ENCODE peak calls at places on chromosomes 7 and 10, in five cellular contexts. One of them, this sample, is unnamed.

GRCh38 chr10:124652200-124652599 is 92.0 kb downstream of the FAM53B start:
- DNase-seq in stimulated activated CD8-positive, alpha-beta memory T cell treated with anti-CD3 and anti-CD28 coated beads, Interleukin-4, amount 100 ng/mL, for 1 hour: no peak
- DNase-seq in NCI-H1105: no peak
- DNase-seq in SJCRH30: no peak
- DNase-seq in left ventricle myocardium inferior: no peak
- DNase-seq in this sample: no peak

GRCh38 chr10:2921956-2922680 is 145.2 kb upstream of the PFKP start:
- DNase-seq in stimulated activated CD8-positive, alpha-beta memory T cell treated with anti-CD3 and anti-CD28 coated beads, Interleukin-4, amount 100 ng/mL, for 1 hour: no peak
- DNase-seq in SJCRH30: no peak
- DNase-seq in NCI-H1105: no peak
- DNase-seq in left ventricle myocardium inferior: no peak
- DNase-seq in this sample: no peak

GRCh38 chr10:63587191-63587590 is 66.0 kb downstream of the REEP3 start:
- DNase-seq in SJCRH30: no peak
- DNase-seq in left ventricle myocardium inferior: no peak
- DNase-seq in stimulated activated CD8-positive, alpha-beta memory T cell treated with anti-CD3 and anti-CD28 coated beads, Interleukin-4, amount 100 ng/mL, for 1 hour: no peak
- DNase-seq in NCI-H1105: no peak
- DNase-seq in this sample: no peak

GRCh38 chr10:125953778-125954385 is 57.5 kb downstream of the FANK1 start:
- DNase-seq in left ventricle myocardium inferior: no peak
- DNase-seq in NCI-H1105: no peak
- DNase-seq in SJCRH30: no peak
- DNase-seq in stimulated activated CD8-positive, alpha-beta memory T cell treated with anti-CD3 and anti-CD28 coated beads, Interleukin-4, amount 100 ng/mL, for 1 hour: no peak
- DNase-seq in this sample: no peak

GRCh38 chr7:150322114-150322832 is 882 bp upstream of the LRRC61 start:
- DNase-seq in stimulated activated CD8-positive, alpha-beta memory T cell treated with anti-CD3 and anti-CD28 coated beads, Interleukin-4, amount 100 ng/mL, for 1 hour: no peak
- DNase-seq in NCI-H1105: no peak
- DNase-seq in SJCRH30: no peak
- DNase-seq in left ventricle myocardium inferior: no peak
- DNase-seq in this sample: no peak

GRCh38 chr10:46028584-46029570 is 1.5 kb downstream of the NCOA4 start:
- DNase-seq in NCI-H1105: peak; percentile 5
- DNase-seq in stimulated activated CD8-positive, alpha-beta memory T cell treated with anti-CD3 and anti-CD28 coated beads, Interleukin-4, amount 100 ng/mL, for 1 hour: no peak
- DNase-seq in SJCRH30: peak; percentile 48
- DNase-seq in left ventricle myocardium inferior: no peak
- DNase-seq in this sample: no peak

GRCh38 chr7:22990588-22990949 is 23.4 kb downstream of the HYCC1 start:
- DNase-seq in SJCRH30: peak; percentile 42
- DNase-seq in left ventricle myocardium inferior: no peak
- DNase-seq in NCI-H1105: no peak
- DNase-seq in stimulated activated CD8-positive, alpha-beta memory T cell treated with anti-CD3 and anti-CD28 coated beads, Interleukin-4, amount 100 ng/mL, for 1 hour: no peak
- DNase-seq in this sample: no peak

GRCh38 chr7:16359201-16359600 is 62.1 kb downstream of the CRPPA start:
- DNase-seq in NCI-H1105: no peak
- DNase-seq in stimulated activated CD8-positive, alpha-beta memory T cell treated with anti-CD3 and anti-CD28 coated beads, Interleukin-4, amount 100 ng/mL, for 1 hour: no peak
- DNase-seq in SJCRH30: no peak
- DNase-seq in left ventricle myocardium inferior: no peak
- DNase-seq in this sample: no peak

GRCh38 chr10:33352154-33352553 is 17.7 kb upstream of the NRP1 start:
- DNase-seq in NCI-H1105: no peak
- DNase-seq in SJCRH30: peak; percentile 68
- DNase-seq in left ventricle myocardium inferior: no peak
- DNase-seq in stimulated activated CD8-positive, alpha-beta memory T cell treated with anti-CD3 and anti-CD28 coated beads, Interleukin-4, amount 100 ng/mL, for 1 hour: no peak
- DNase-seq in this sample: no peak

GRCh38 chr7:110941385-110941784 is 149.5 kb upstream of the LRRN3 start:
- DNase-seq in SJCRH30: no peak
- DNase-seq in NCI-H1105: no peak
- DNase-seq in stimulated activated CD8-positive, alpha-beta memory T cell treated with anti-CD3 and anti-CD28 coated beads, Interleukin-4, amount 100 ng/mL, for 1 hour: no peak
- DNase-seq in left ventricle myocardium inferior: no peak
- DNase-seq in this sample: no peak

GRCh38 chr7:94183289-94183749 is 179.2 kb upstream of the BET1 start:
- DNase-seq in NCI-H1105: no peak
- DNase-seq in stimulated activated CD8-positive, alpha-beta memory T cell treated with anti-CD3 and anti-CD28 coated beads, Interleukin-4, amount 100 ng/mL, for 1 hour: no peak
- DNase-seq in left ventricle myocardium inferior: no peak
- DNase-seq in SJCRH30: peak; percentile 83
- DNase-seq in this sample: peak; percentile 15

GRCh38 chr7:30926323-30926722 is 14.7 kb downstream of the AQP1 start:
- DNase-seq in left ventricle myocardium inferior: no peak
- DNase-seq in stimulated activated CD8-positive, alpha-beta memory T cell treated with anti-CD3 and anti-CD28 coated beads, Interleukin-4, amount 100 ng/mL, for 1 hour: no peak
- DNase-seq in SJCRH30: no peak
- DNase-seq in NCI-H1105: no peak
- DNase-seq in this sample: no peak

GRCh38 chr7:155244675-155245074 is 53.0 kb upstream of the INSIG1 start:
- DNase-seq in left ventricle myocardium inferior: no peak
- DNase-seq in SJCRH30: no peak
- DNase-seq in stimulated activated CD8-positive, alpha-beta memory T cell treated with anti-CD3 and anti-CD28 coated beads, Interleukin-4, amount 100 ng/mL, for 1 hour: no peak
- DNase-seq in NCI-H1105: no peak
- DNase-seq in this sample: no peak

GRCh38 chr10:69372126-69372980 is 44.4 kb downstream of the TACR2 start:
- DNase-seq in NCI-H1105: no peak
- DNase-seq in stimulated activated CD8-positive, alpha-beta memory T cell treated with anti-CD3 and anti-CD28 coated beads, Interleukin-4, amount 100 ng/mL, for 1 hour: no peak
- DNase-seq in left ventricle myocardium inferior: no peak
- DNase-seq in SJCRH30: no peak
- DNase-seq in this sample: no peak

GRCh38 chr7:157276731-157277562 is 59.9 kb upstream of the DNAJB6 start:
- DNase-seq in NCI-H1105: peak; percentile 28
- DNase-seq in left ventricle myocardium inferior: no peak
- DNase-seq in stimulated activated CD8-positive, alpha-beta memory T cell treated with anti-CD3 and anti-CD28 coated beads, Interleukin-4, amount 100 ng/mL, for 1 hour: no peak
- DNase-seq in SJCRH30: peak; percentile 64
- DNase-seq in this sample: no peak

GRCh38 chr7:80428161-80429054 is 83.5 kb downstream of the GNAT3 start:
- DNase-seq in SJCRH30: peak; percentile 76
- DNase-seq in left ventricle myocardium inferior: no peak
- DNase-seq in stimulated activated CD8-positive, alpha-beta memory T cell treated with anti-CD3 and anti-CD28 coated beads, Interleukin-4, amount 100 ng/mL, for 1 hour: no peak
- DNase-seq in NCI-H1105: peak; percentile 14
- DNase-seq in this sample: no peak

GRCh38 chr10:96325719-96326373 is 21.6 kb downstream of the DNTT start:
- DNase-seq in SJCRH30: no peak
- DNase-seq in left ventricle myocardium inferior: no peak
- DNase-seq in NCI-H1105: no peak
- DNase-seq in stimulated activated CD8-positive, alpha-beta memory T cell treated with anti-CD3 and anti-CD28 coated beads, Interleukin-4, amount 100 ng/mL, for 1 hour: no peak
- DNase-seq in this sample: no peak

GRCh38 chr7:131636092-131636491 is 79.7 kb upstream of the PODXL start:
- DNase-seq in stimulated activated CD8-positive, alpha-beta memory T cell treated with anti-CD3 and anti-CD28 coated beads, Interleukin-4, amount 100 ng/mL, for 1 hour: no peak
- DNase-seq in SJCRH30: no peak
- DNase-seq in left ventricle myocardium inferior: peak; percentile 66
- DNase-seq in NCI-H1105: no peak
- DNase-seq in this sample: peak; percentile 75